ENCODE peak calls at places on chromosomes 5 and 9, in five cellular contexts. One of them, this sample, is unnamed. For H3K4me1, the result is how much of the 10 kb centered on the place peaks cover.

GRCh38 chr5:92371171-92371888 is 988.2 kb upstream of the ARRDC3 start:
- DNase-seq in aorta: no peak
- DNase-seq in heart right ventricle: no peak
- DNase-seq in uterus: no peak
- DNase-seq in HepG2: no peak
- DNase-seq in this sample: no peak

GRCh38 chr5:43037929-43038510 is 2.1 kb downstream of the ANXA2R start:
- DNase-seq in aorta: no peak
- DNase-seq in heart right ventricle: no peak
- DNase-seq in uterus: no peak
- DNase-seq in HepG2: no peak
- DNase-seq in this sample: peak

GRCh38 chr5:62650197-62650596 is 71.6 kb downstream of the LRRC70 start:
- DNase-seq in aorta: no peak
- DNase-seq in heart right ventricle: no peak
- DNase-seq in uterus: no peak
- DNase-seq in HepG2: no peak
- DNase-seq in this sample: no peak

GRCh38 chr5:133891390-133891789 is 77.0 kb downstream of the C5orf15 start:
- DNase-seq in aorta: peak
- DNase-seq in heart right ventricle: no peak
- DNase-seq in uterus: no peak
- DNase-seq in HepG2: no peak
- DNase-seq in this sample: no peak

GRCh38 chr5:128538249-128539037 is 398 bp upstream of the FBN2 start:
- DNase-seq in aorta: peak
- DNase-seq in heart right ventricle: peak
- DNase-seq in uterus: peak
- DNase-seq in HepG2: no peak
- DNase-seq in this sample: peak

GRCh38 chr5:102865171-102865509 is 110.0 kb downstream of the PAM start:
- DNase-seq in aorta: no peak
- DNase-seq in heart right ventricle: no peak
- DNase-seq in uterus: no peak
- DNase-seq in HepG2: no peak
- DNase-seq in this sample: no peak

GRCh38 chr5:26833596-26833995 is 204.8 kb downstream of the CDH9 start:
- DNase-seq in aorta: no peak
- DNase-seq in heart right ventricle: no peak
- DNase-seq in uterus: no peak
- DNase-seq in HepG2: no peak
- DNase-seq in this sample: no peak

GRCh38 chr9:137078701-137079400 is 1.5 kb downstream of the UAP1L1 start:
- DNase-seq in aorta: peak
- DNase-seq in heart right ventricle: no peak
- DNase-seq in uterus: peak
- DNase-seq in HepG2: no peak
- DNase-seq in this sample: no peak

GRCh38 chr5:116534988-116535387 is 39.6 kb downstream of the SEMA6A start:
- DNase-seq in aorta: no peak
- DNase-seq in heart right ventricle: no peak
- DNase-seq in uterus: no peak
- DNase-seq in HepG2: no peak
- DNase-seq in this sample: no peak

GRCh38 chr9:116208417-116209232 is 55.0 kb downstream of the PAPPA start:
- DNase-seq in aorta: no peak
- DNase-seq in heart right ventricle: no peak
- DNase-seq in uterus: no peak
- DNase-seq in HepG2: no peak
- DNase-seq in this sample: no peak

GRCh38 chr5:154535535-154535934 is 57.5 kb upstream of the HAND1 start:
- DNase-seq in aorta: no peak
- DNase-seq in heart right ventricle: no peak
- DNase-seq in uterus: no peak
- DNase-seq in HepG2: no peak
- DNase-seq in this sample: no peak

GRCh38 chr5:145981612-145982571 is 45.5 kb downstream of the SH3RF2 start:
- DNase-seq in aorta: no peak
- DNase-seq in heart right ventricle: no peak
- DNase-seq in uterus: no peak
- DNase-seq in HepG2: peak
- DNase-seq in this sample: no peak

GRCh38 chr9:82419827-82420486 is 431.4 kb downstream of the SPATA31D1 start:
- DNase-seq in aorta: no peak
- DNase-seq in heart right ventricle: no peak
- DNase-seq in uterus: no peak
- DNase-seq in HepG2: no peak
- DNase-seq in this sample: no peak

GRCh38 chr5:137563646-137564474 is 64.7 kb upstream of the SPOCK1 start:
- DNase-seq in aorta: no peak
- DNase-seq in heart right ventricle: peak
- DNase-seq in uterus: peak
- DNase-seq in HepG2: no peak
- DNase-seq in this sample: no peak

GRCh38 chr5:81003987-81004386 is 43.8 kb downstream of the RASGRF2 start:
- DNase-seq in aorta: no peak
- DNase-seq in heart right ventricle: no peak
- DNase-seq in uterus: no peak
- DNase-seq in HepG2: no peak
- DNase-seq in this sample: no peak

GRCh38 chr5:77972545-77973252 is 196.6 kb upstream of the TBCA start:
- DNase-seq in aorta: no peak
- DNase-seq in heart right ventricle: no peak
- DNase-seq in uterus: no peak
- DNase-seq in HepG2: no peak
- DNase-seq in this sample: peak

GRCh38 chr9:29208670-29209069 is 1635.4 kb upstream of the C9orf72 start:
- DNase-seq in aorta: no peak
- DNase-seq in heart right ventricle: no peak
- DNase-seq in uterus: no peak
- DNase-seq in HepG2: no peak
- DNase-seq in this sample: no peak

GRCh38 chr5:87164409-87164808 is 103.3 kb upstream of the RASA1 start:
- DNase-seq in aorta: no peak
- DNase-seq in heart right ventricle: no peak
- DNase-seq in uterus: no peak
- DNase-seq in HepG2: no peak
- DNase-seq in this sample: no peak

GRCh38 chr9:127589955-127590370 is 22.1 kb upstream of the STXBP1 start:
- DNase-seq in aorta: no peak
- DNase-seq in heart right ventricle: peak
- DNase-seq in uterus: peak
- DNase-seq in HepG2: peak
- DNase-seq in this sample: peak

GRCh38 chr9:138052635-138053320 is 175.2 kb downstream of the CACNA1B start:
- DNase-seq in aorta: peak
- DNase-seq in heart right ventricle: no peak
- DNase-seq in uterus: no peak
- DNase-seq in HepG2: no peak
- DNase-seq in this sample: no peak

GRCh38 chr9:12771891-12772290 is 2.9 kb upstream of the LURAP1L start:
- DNase-seq in aorta: no peak
- DNase-seq in heart right ventricle: no peak
- DNase-seq in uterus: no peak
- DNase-seq in HepG2: no peak
- DNase-seq in this sample: no peak

GRCh38 chr5:59430066-59430702 is 463.3 kb downstream of the PDE4D start:
- DNase-seq in aorta: no peak
- DNase-seq in heart right ventricle: no peak
- DNase-seq in uterus: no peak
- DNase-seq in HepG2: no peak
- DNase-seq in this sample: no peak

GRCh38 chr9:111599092-111599947 is at the start of gene PTGR1:
- DNase-seq in aorta: peak
- DNase-seq in heart right ventricle: peak
- DNase-seq in uterus: peak
- DNase-seq in HepG2: peak
- DNase-seq in this sample: peak

GRCh38 chr9:8895498-8896224 is 1096.1 kb upstream of the DMAC1 start:
- DNase-seq in aorta: no peak
- DNase-seq in heart right ventricle: no peak
- DNase-seq in uterus: no peak
- DNase-seq in HepG2: peak
- DNase-seq in this sample: peak

GRCh38 chr9:5557606-5558587 is 47.6 kb downstream of the PDCD1LG2 start:
- DNase-seq in aorta: no peak
- DNase-seq in heart right ventricle: no peak
- DNase-seq in uterus: peak
- DNase-seq in HepG2: no peak
- DNase-seq in this sample: no peak

GRCh38 chr5:98540056-98540455 is 233.4 kb upstream of the RGMB start:
- DNase-seq in aorta: no peak
- DNase-seq in heart right ventricle: no peak
- DNase-seq in uterus: no peak
- DNase-seq in HepG2: no peak
- DNase-seq in this sample: no peak

GRCh38 chr5:135203593-135204036 is 169.6 kb upstream of the PITX1 start:
- DNase-seq in aorta: no peak
- DNase-seq in heart right ventricle: no peak
- DNase-seq in uterus: no peak
- DNase-seq in HepG2: peak
- DNase-seq in this sample: no peak

GRCh38 chr9:82148849-82149544 is 160.4 kb downstream of the SPATA31D1 start:
- DNase-seq in aorta: no peak
- DNase-seq in heart right ventricle: no peak
- DNase-seq in uterus: no peak
- DNase-seq in HepG2: no peak
- DNase-seq in this sample: no peak

GRCh38 chr9:125756499-125756898 is 9.3 kb downstream of the PBX3 start:
- DNase-seq in aorta: no peak
- DNase-seq in heart right ventricle: no peak
- DNase-seq in uterus: no peak
- DNase-seq in HepG2: no peak
- DNase-seq in this sample: no peak
- H3K4me1 ChIP-seq in aorta: under half
- H3K4me1 ChIP-seq in heart right ventricle: half or more
- H3K4me1 ChIP-seq in uterus: under half
- H3K4me1 ChIP-seq in HepG2: under half
- H3K4me1 ChIP-seq in this sample: half or more

GRCh38 chr5:158559066-158559465 is 540.6 kb downstream of the EBF1 start:
- DNase-seq in aorta: no peak
- DNase-seq in heart right ventricle: no peak
- DNase-seq in uterus: no peak
- DNase-seq in HepG2: no peak
- DNase-seq in this sample: no peak

GRCh38 chr5:158553946-158554336 is 545.8 kb downstream of the EBF1 start:
- DNase-seq in aorta: no peak
- DNase-seq in heart right ventricle: no peak
- DNase-seq in uterus: peak
- DNase-seq in HepG2: no peak
- DNase-seq in this sample: no peak

GRCh38 chr5:158549306-158549705 is 550.4 kb downstream of the EBF1 start:
- DNase-seq in aorta: no peak
- DNase-seq in heart right ventricle: no peak
- DNase-seq in uterus: no peak
- DNase-seq in HepG2: no peak
- DNase-seq in this sample: no peak

GRCh38 chr5:158552241-158552640 is 547.5 kb downstream of the EBF1 start:
- DNase-seq in aorta: no peak
- DNase-seq in heart right ventricle: no peak
- DNase-seq in uterus: no peak
- DNase-seq in HepG2: no peak
- DNase-seq in this sample: no peak

GRCh38 chr5:158553195-158553945 is 546.3 kb downstream of the EBF1 start:
- DNase-seq in aorta: no peak
- DNase-seq in heart right ventricle: no peak
- DNase-seq in uterus: peak
- DNase-seq in HepG2: no peak
- DNase-seq in this sample: no peak
- H3K4me3 ChIP-seq in aorta: no peak
- H3K4me3 ChIP-seq in heart right ventricle: no peak
- H3K4me3 ChIP-seq in uterus: no peak
- H3K4me3 ChIP-seq in HepG2: no peak
- H3K4me3 ChIP-seq in this sample: no peak

DNA sequence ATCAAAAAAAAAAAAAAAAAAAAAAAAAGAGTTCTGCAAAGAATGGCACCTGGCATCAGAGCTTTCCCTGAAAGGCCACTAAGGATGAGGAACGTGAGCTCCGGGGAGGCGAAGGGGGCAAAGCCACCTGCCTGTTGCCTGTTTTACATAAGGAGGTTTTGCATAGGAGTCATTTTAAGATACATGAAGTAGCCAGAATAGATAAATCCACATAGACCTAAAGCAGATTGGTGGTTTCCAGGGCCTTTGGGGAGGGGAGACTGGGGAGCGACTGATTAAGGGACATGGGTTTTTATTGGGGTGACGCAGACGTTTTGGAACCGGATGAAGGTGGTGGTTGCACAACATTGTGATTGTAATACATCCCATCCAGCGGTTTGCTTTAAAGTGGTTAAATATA is 7.1 kb downstream of the NEK6 start:
- DNase-seq in aorta: no peak
- DNase-seq in heart right ventricle: no peak
- DNase-seq in uterus: no peak
- DNase-seq in HepG2: no peak
- DNase-seq in this sample: no peak
- H3K4me1 ChIP-seq in aorta: under half
- H3K4me1 ChIP-seq in heart right ventricle: half or more
- H3K4me1 ChIP-seq in uterus: under half
- H3K4me1 ChIP-seq in HepG2: half or more
- H3K4me1 ChIP-seq in this sample: under half

DNA sequence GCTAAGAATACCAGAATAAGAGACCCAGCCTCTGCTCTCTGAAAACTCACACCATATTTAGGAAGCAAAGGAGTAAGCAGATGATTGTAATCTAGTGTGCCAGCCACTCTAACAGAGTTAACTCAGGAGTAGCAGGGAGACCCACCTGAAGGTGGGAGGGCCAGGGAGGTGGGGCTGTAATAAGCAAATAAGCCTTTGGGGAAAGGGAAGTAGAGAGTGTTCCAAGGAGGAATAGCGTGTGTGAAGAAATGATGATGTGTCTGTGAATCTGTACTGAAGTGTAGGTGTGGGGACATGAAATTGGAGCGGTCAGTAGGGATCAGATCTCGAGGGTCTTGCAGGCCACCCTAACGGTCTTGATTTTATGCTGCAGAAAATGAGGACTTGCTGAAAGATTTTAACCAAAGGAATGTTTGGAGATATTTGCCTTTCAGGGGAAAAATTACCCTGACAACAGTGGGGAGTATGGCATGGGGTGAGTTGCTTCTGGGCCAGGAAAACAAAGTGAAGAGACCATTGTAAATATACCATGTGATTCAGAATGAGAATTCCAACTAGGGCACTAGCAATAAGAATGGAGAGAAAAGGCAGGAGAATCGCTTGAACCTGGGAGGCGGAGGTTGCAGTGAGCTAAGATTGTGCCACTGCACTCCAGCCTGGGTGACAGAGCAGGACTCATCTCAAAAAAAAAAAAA is 44.1 kb upstream of the FSD1L start:
- DNase-seq in aorta: no peak
- DNase-seq in heart right ventricle: no peak
- DNase-seq in uterus: no peak
- DNase-seq in HepG2: no peak
- DNase-seq in this sample: no peak
- H3K4me3 ChIP-seq in aorta: no peak
- H3K4me3 ChIP-seq in heart right ventricle: no peak
- H3K4me3 ChIP-seq in uterus: no peak
- H3K4me3 ChIP-seq in HepG2: no peak
- H3K4me3 ChIP-seq in this sample: no peak

This sample was measured in HAP-1.